ENCODE peak calls at places on chromosomes 5 and 9, in nine cellular contexts. X is GM23248, E is IMR-90, G is astrocyte, T is mesenchymal stem cell, O is neural progenitor cell, N is neuronal stem cell, J is endothelial cell of umbilical vein, B is H9. L is an unnamed sample.

GRCh38 chr9:97502222-97502983 is 937 bp downstream of the TMOD1 start:
- DNase-seq in J (no peak), X (no peak), O (peak), E (no peak), N (peak), G (no peak), B (peak), T (no peak), L (peak)

GRCh38 chr9:2127486-2127885 is 112.3 kb downstream of the SMARCA2 start:
- DNase-seq in X (peak), T (no peak), N (no peak), J (no peak), O (no peak), E (peak), G (peak), B (no peak), L (no peak)

GRCh38 chr5:142201471-142201887 is 92.9 kb downstream of the NDFIP1 start:
- DNase-seq in N (no peak), E (peak), T (peak), X (peak), J (peak), O (no peak), G (peak), B (no peak), L (no peak)

GRCh38 chr9:134381671-134382505 is 55.6 kb downstream of the RXRA start:
- DNase-seq in O (no peak), B (no peak), J (peak), G (peak), X (no peak), T (no peak), E (no peak), N (no peak), L (no peak)

GRCh38 chr9:29332789-29333188 is 1759.5 kb upstream of the C9orf72 start:
- DNase-seq in J (no peak), O (no peak), G (peak), E (no peak), T (peak), X (peak), N (no peak), B (no peak), L (no peak)

GRCh38 chr9:128043467-128043868 is 23.7 kb downstream of the NAIF1 start:
- DNase-seq in E (no peak), G (no peak), T (no peak), N (no peak), X (no peak), J (no peak), B (no peak), O (peak), L (peak)

GRCh38 chr9:111136180-111136579 is 97.9 kb upstream of the LPAR1 start:
- DNase-seq in J (no peak), G (no peak), O (no peak), X (no peak), N (no peak), E (no peak), T (no peak), B (no peak), L (no peak)

GRCh38 chr5:149212203-149212951 is 59.3 kb upstream of the AFAP1L1 start:
- DNase-seq in X (peak), B (no peak), T (peak), J (peak), O (no peak), E (peak), G (peak), N (no peak), L (no peak)

GRCh38 chr9:108939975-108940374 is 5.8 kb downstream of the ABITRAM start:
- DNase-seq in X (no peak), E (no peak), N (no peak), B (no peak), T (no peak), G (no peak), J (no peak), O (no peak), L (no peak)

GRCh38 chr5:124621279-124621678 is 125.2 kb downstream of the ZNF608 start:
- DNase-seq in E (no peak), G (no peak), X (no peak), T (no peak), J (no peak), B (no peak), N (no peak), O (no peak), L (no peak)

GRCh38 chr9:9257999-9258398 is 1354.8 kb downstream of the PTPRD start:
- DNase-seq in T (no peak), X (no peak), G (no peak), E (no peak), B (no peak), O (no peak), N (no peak), J (no peak), L (no peak)

GRCh38 chr5:144169904-144170275 is 569 bp downstream of the YIPF5 start:
- DNase-seq in O (no peak), J (peak), T (no peak), N (no peak), X (no peak), G (no peak), E (no peak), B (no peak), L (no peak)

GRCh38 chr5:132464155-132464939 is 26.2 kb downstream of the IRF1 start:
- DNase-seq in X (peak), T (peak), G (no peak), J (peak), B (no peak), E (no peak), N (no peak), O (peak), L (peak)

GRCh38 chr9:94600258-94600657 is 6.6 kb upstream of the FBP2 start:
- DNase-seq in N (no peak), X (no peak), G (no peak), J (no peak), B (no peak), E (no peak), T (no peak), O (no peak), L (no peak)

GRCh38 chr5:110354341-110354740 is 372.1 kb downstream of the TMEM232 start:
- DNase-seq in X (peak), E (no peak), J (no peak), O (no peak), G (peak), N (no peak), B (no peak), T (no peak), L (no peak)

GRCh38 chr9:27310582-27310981 is 13.6 kb upstream of the EQTN start:
- DNase-seq in E (no peak), O (peak), X (no peak), N (no peak), J (no peak), B (no peak), T (no peak), G (no peak), L (no peak)

GRCh38 chr9:36154213-36154952 is 14.8 kb upstream of the CCIN start:
- DNase-seq in T (peak), E (peak), B (no peak), O (no peak), X (peak), N (no peak), J (peak), G (peak), L (peak)

GRCh38 chr9:37350486-37351190 is 71.9 kb upstream of the GRHPR start:
- DNase-seq in T (peak), X (peak), G (peak), B (no peak), J (no peak), N (no peak), E (peak), O (no peak), L (no peak)

GRCh38 chr9:125176632-125177031 is 13.0 kb downstream of the PPP6C start:
- DNase-seq in T (no peak), X (peak), G (no peak), J (no peak), O (no peak), E (no peak), N (no peak), B (no peak), L (no peak)
- H3K9ac ChIP-seq in T (peak), X (peak), G (no peak), J (no peak), O (no peak), E (no peak), N (no peak), B (no peak), L (no peak)

GRCh38 chr9:447230-448025 is 232.8 kb downstream of the DOCK8 start:
- DNase-seq in G (peak), B (no peak), X (peak), J (no peak), T (no peak), N (no peak), E (peak), O (no peak), L (no peak)
- H3K9ac ChIP-seq in G (no peak), B (no peak), X (no peak), J (no peak), T (no peak), N (no peak), E (no peak), O (no peak), L (no peak)

DNA sequence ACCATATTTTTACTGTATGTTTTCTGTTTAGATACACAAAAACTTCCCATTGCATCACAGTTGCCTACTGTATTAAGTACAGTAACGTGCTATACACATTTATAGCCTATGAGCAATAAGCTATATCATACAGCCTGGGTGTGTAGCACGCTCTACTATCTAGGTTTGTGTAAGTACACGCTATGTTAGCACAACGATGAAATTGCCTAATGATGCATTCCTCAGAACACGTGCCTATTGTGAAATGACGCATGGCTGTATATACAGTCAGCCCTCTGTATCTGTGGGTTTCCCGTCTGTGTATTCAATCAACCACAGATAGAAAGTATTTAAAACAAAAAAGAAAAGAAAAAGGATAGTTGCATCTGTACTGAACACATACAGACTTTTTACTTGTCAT is 64.2 kb downstream of the SGCD start:
- DNase-seq in J (no peak), G (peak), B (no peak), N (no peak), E (peak), O (no peak), T (peak), X (no peak), L (no peak)
- H3K9ac ChIP-seq in J (no peak), G (no peak), B (no peak), N (no peak), E (no peak), O (no peak), T (no peak), X (no peak), L (no peak)

GRCh38 chr5:1788200-1788599 is 11.4 kb downstream of the MRPL36 start:
- DNase-seq in J (no peak), E (no peak), G (no peak), B (no peak), N (no peak), T (no peak), O (no peak), X (no peak), L (peak)

GRCh38 chr5:1791176-1791575 is 8.5 kb downstream of the MRPL36 start:
- DNase-seq in X (no peak), T (no peak), B (no peak), J (no peak), N (no peak), O (no peak), E (no peak), G (no peak), L (no peak)

GRCh38 chr5:1788828-1789227 is 10.8 kb downstream of the MRPL36 start:
- DNase-seq in J (no peak), O (peak), T (no peak), G (no peak), X (peak), E (no peak), B (no peak), N (no peak), L (no peak)

GRCh38 chr5:1787472-1788047 is 12.1 kb downstream of the MRPL36 start:
- DNase-seq in O (no peak), B (no peak), E (no peak), T (no peak), G (no peak), N (no peak), X (no peak), J (no peak), L (peak)

GRCh38 chr5:1789838-1790462 is 9.7 kb downstream of the MRPL36 start:
- DNase-seq in G (peak), E (peak), T (peak), N (no peak), O (no peak), X (peak), B (no peak), J (peak), L (no peak)
- H3K9ac ChIP-seq in G (peak), E (peak), T (peak), N (no peak), O (no peak), X (peak), B (no peak), J (peak), L (no peak)

GRCh38 chr5:72233835-72234234 is 86.2 kb downstream of the MRPS27 start:
- DNase-seq in B (no peak), E (no peak), X (no peak), J (peak), G (no peak), T (no peak), O (no peak), N (no peak), L (no peak)

GRCh38 chr5:72234898-72235297 is 85.1 kb downstream of the MRPS27 start:
- DNase-seq in G (no peak), E (no peak), B (no peak), T (no peak), N (no peak), O (no peak), X (no peak), J (no peak), L (no peak)

GRCh38 chr5:72237415-72237814 is 82.6 kb downstream of the MRPS27 start:
- DNase-seq in T (peak), O (no peak), E (no peak), G (no peak), B (no peak), J (no peak), N (no peak), X (peak), L (no peak)

GRCh38 chr5:72234265-72234700 is 85.8 kb downstream of the MRPS27 start:
- DNase-seq in G (peak), B (no peak), O (no peak), E (peak), X (peak), T (peak), J (peak), N (no peak), L (no peak)

DNA sequence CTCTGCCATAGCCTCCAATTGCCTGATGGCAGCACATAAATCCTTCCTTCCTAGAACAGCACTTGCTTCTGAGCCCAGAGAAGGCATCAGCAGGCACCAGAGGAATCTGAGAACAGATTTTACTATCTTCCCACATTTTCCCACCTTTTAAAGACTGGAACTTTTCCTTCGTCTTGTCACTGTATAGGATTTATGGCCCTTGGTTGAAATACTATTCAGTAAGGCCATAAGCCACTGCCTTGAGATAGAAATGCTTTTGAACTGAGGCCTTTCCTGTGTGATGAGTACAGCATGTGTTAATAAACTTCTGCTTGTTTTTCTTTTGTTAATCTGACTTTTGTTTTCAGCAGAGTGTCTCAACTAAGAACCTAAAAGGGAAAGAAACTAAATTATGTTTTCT is 84.3 kb downstream of the MRPS27 start:
- DNase-seq in T (peak), E (no peak), G (no peak), B (no peak), O (no peak), J (peak), N (no peak), X (peak), L (no peak)
- H3K9ac ChIP-seq in T (no peak), E (no peak), G (no peak), B (no peak), O (no peak), J (peak), N (no peak), X (no peak), L (no peak)